ENCODE peak calls at places on chromosomes 16 and 17, in six cellular contexts. One of them, this sample, is unnamed.

GRCh38 chr17:11986179-11986938 is 10.9 kb downstream of the ZNF18 start:
- DNase-seq in adrenal gland: no peak
- DNase-seq in EH: no peak
- DNase-seq in nucleus accumbens: no peak
- DNase-seq in GM04503: no peak
- DNase-seq in cerebellar nuclear complex: no peak
- DNase-seq in this sample: no peak

GRCh38 chr16:67451061-67451703 is 20.3 kb downstream of the HSD11B2 start:
- DNase-seq in adrenal gland: no peak
- DNase-seq in EH: no peak
- DNase-seq in nucleus accumbens: no peak
- DNase-seq in GM04503: no peak
- DNase-seq in cerebellar nuclear complex: no peak
- DNase-seq in this sample: no peak

GRCh38 chr16:72666267-72666666 is 381.7 kb downstream of the ZFHX3 start:
- DNase-seq in adrenal gland: no peak
- DNase-seq in EH: peak; percentile 22
- DNase-seq in nucleus accumbens: no peak
- DNase-seq in GM04503: no peak
- DNase-seq in cerebellar nuclear complex: no peak
- DNase-seq in this sample: no peak

GRCh38 chr16:54027126-54027922 is 259.3 kb downstream of the IRX3 start:
- DNase-seq in adrenal gland: no peak
- DNase-seq in EH: peak; percentile 83
- DNase-seq in nucleus accumbens: no peak
- DNase-seq in GM04503: peak; percentile 51
- DNase-seq in cerebellar nuclear complex: no peak
- DNase-seq in this sample: peak; percentile 80

GRCh38 chr17:63517825-63518534 is 5.2 kb upstream of the KCNH6 start:
- DNase-seq in adrenal gland: no peak
- DNase-seq in EH: no peak
- DNase-seq in nucleus accumbens: no peak
- DNase-seq in GM04503: no peak
- DNase-seq in cerebellar nuclear complex: no peak
- DNase-seq in this sample: no peak

GRCh38 chr17:45574376-45574775 is 83.9 kb upstream of the PLEKHM1 start:
- DNase-seq in adrenal gland: no peak
- DNase-seq in EH: peak; percentile 87
- DNase-seq in nucleus accumbens: no peak
- DNase-seq in GM04503: peak; percentile 65
- DNase-seq in cerebellar nuclear complex: no peak
- DNase-seq in this sample: no peak

GRCh38 chr17:50199211-50199633 is 2.2 kb downstream of the COL1A1 start:
- DNase-seq in adrenal gland: no peak
- DNase-seq in EH: peak; percentile 58
- DNase-seq in nucleus accumbens: no peak
- DNase-seq in GM04503: no peak
- DNase-seq in cerebellar nuclear complex: no peak
- DNase-seq in this sample: no peak

GRCh38 chr16:49189286-49189685 is 92.4 kb downstream of the CBLN1 start:
- DNase-seq in adrenal gland: no peak
- DNase-seq in EH: peak; percentile 26
- DNase-seq in nucleus accumbens: no peak
- DNase-seq in GM04503: no peak
- DNase-seq in cerebellar nuclear complex: no peak
- DNase-seq in this sample: no peak

GRCh38 chr16:75099075-75099667 is 17.4 kb downstream of the LDHD start:
- DNase-seq in adrenal gland: no peak
- DNase-seq in EH: no peak
- DNase-seq in nucleus accumbens: no peak
- DNase-seq in GM04503: no peak
- DNase-seq in cerebellar nuclear complex: no peak
- DNase-seq in this sample: no peak

GRCh38 chr17:12320286-12320685 is 299.6 kb downstream of the MAP2K4 start:
- DNase-seq in adrenal gland: no peak
- DNase-seq in EH: peak; percentile 95
- DNase-seq in nucleus accumbens: no peak
- DNase-seq in GM04503: peak; percentile 13
- DNase-seq in cerebellar nuclear complex: no peak
- DNase-seq in this sample: no peak

GRCh38 chr17:19333132-19333440 is 29.4 kb downstream of the B9D1 start:
- DNase-seq in adrenal gland: no peak
- DNase-seq in EH: no peak
- DNase-seq in nucleus accumbens: no peak
- DNase-seq in GM04503: no peak
- DNase-seq in cerebellar nuclear complex: no peak
- DNase-seq in this sample: no peak

GRCh38 chr17:56665864-56666263 is 72.4 kb downstream of the NOG start:
- DNase-seq in adrenal gland: no peak
- DNase-seq in EH: no peak
- DNase-seq in nucleus accumbens: no peak
- DNase-seq in GM04503: no peak
- DNase-seq in cerebellar nuclear complex: no peak
- DNase-seq in this sample: no peak

GRCh38 chr16:11896776-11897175 is 19.0 kb downstream of the GSPT1 start:
- DNase-seq in adrenal gland: no peak
- DNase-seq in EH: peak; percentile 85
- DNase-seq in nucleus accumbens: no peak
- DNase-seq in GM04503: peak; percentile 60
- DNase-seq in cerebellar nuclear complex: no peak
- DNase-seq in this sample: peak; percentile 65

GRCh38 chr16:53068423-53068833 is 13.6 kb downstream of the CHD9 start:
- DNase-seq in adrenal gland: no peak
- DNase-seq in EH: no peak
- DNase-seq in nucleus accumbens: no peak
- DNase-seq in GM04503: no peak
- DNase-seq in cerebellar nuclear complex: no peak
- DNase-seq in this sample: no peak

GRCh38 chr16:84737192-84737591 is 37.4 kb downstream of the USP10 start:
- DNase-seq in adrenal gland: no peak
- DNase-seq in EH: no peak
- DNase-seq in nucleus accumbens: no peak
- DNase-seq in GM04503: no peak
- DNase-seq in cerebellar nuclear complex: no peak
- DNase-seq in this sample: no peak

GRCh38 chr16:88315543-88316105 is 67.1 kb upstream of the ZNF469 start:
- DNase-seq in adrenal gland: peak; percentile 48
- DNase-seq in EH: peak; percentile 82
- DNase-seq in nucleus accumbens: no peak
- DNase-seq in GM04503: no peak
- DNase-seq in cerebellar nuclear complex: no peak
- DNase-seq in this sample: no peak

GRCh38 chr17:48055531-48056245 is 7.5 kb downstream of the NFE2L1 start:
- DNase-seq in adrenal gland: no peak
- DNase-seq in EH: peak; percentile 91
- DNase-seq in nucleus accumbens: no peak
- DNase-seq in GM04503: no peak
- DNase-seq in cerebellar nuclear complex: no peak
- DNase-seq in this sample: no peak

GRCh38 chr17:67818110-67819002 is 6.9 kb upstream of the BPTF start:
- DNase-seq in adrenal gland: no peak
- DNase-seq in EH: no peak
- DNase-seq in nucleus accumbens: no peak
- DNase-seq in GM04503: no peak
- DNase-seq in cerebellar nuclear complex: no peak
- DNase-seq in this sample: no peak

GRCh38 chr17:17890773-17891759 is 54.3 kb upstream of the SREBF1 start:
- DNase-seq in adrenal gland: peak; percentile 67
- DNase-seq in EH: peak; percentile 78
- DNase-seq in nucleus accumbens: no peak
- DNase-seq in GM04503: no peak
- DNase-seq in cerebellar nuclear complex: no peak
- DNase-seq in this sample: no peak

GRCh38 chr17:30344283-30345088 is 10.6 kb upstream of the TMIGD1 start:
- DNase-seq in adrenal gland: peak; percentile 25
- DNase-seq in EH: peak; percentile 30
- DNase-seq in nucleus accumbens: no peak
- DNase-seq in GM04503: peak; percentile 39
- DNase-seq in cerebellar nuclear complex: no peak
- DNase-seq in this sample: no peak

GRCh38 chr16:50464325-50465290 is 83.6 kb upstream of the NKD1 start:
- DNase-seq in adrenal gland: no peak
- DNase-seq in EH: no peak
- DNase-seq in nucleus accumbens: no peak
- DNase-seq in GM04503: no peak
- DNase-seq in cerebellar nuclear complex: no peak
- DNase-seq in this sample: no peak

This sample was measured in non-pigmented ciliary epithelial cell.